ENCODE peak calls at places on chromosome 4, in five cellular contexts. One of them, this sample, is unnamed. For H3K4me1 and H3K9me3, the result is how much of the 10 kb centered on the place peaks cover.

GRCh38 chr4:2364654-2365053 is 53.8 kb downstream of the ZFYVE28 start:
- DNase-seq in colonic mucosa: peak
- DNase-seq in Caco-2: no peak
- DNase-seq in spleen: peak
- DNase-seq in left lung: no peak
- DNase-seq in this sample: peak

GRCh38 chr4:121216438-121216837 is 52.3 kb upstream of the TNIP3 start:
- DNase-seq in spleen: no peak
- DNase-seq in left lung: no peak
- DNase-seq in colonic mucosa: no peak
- DNase-seq in Caco-2: no peak
- DNase-seq in this sample: no peak

GRCh38 chr4:4803904-4804296 is 55.6 kb upstream of the MSX1 start:
- DNase-seq in spleen: no peak
- DNase-seq in left lung: no peak
- DNase-seq in colonic mucosa: no peak
- DNase-seq in Caco-2: no peak
- DNase-seq in this sample: no peak

GRCh38 chr4:81454498-81454897 is 17.2 kb downstream of the RASGEF1B start:
- DNase-seq in left lung: no peak
- DNase-seq in colonic mucosa: peak
- DNase-seq in spleen: no peak
- DNase-seq in Caco-2: no peak
- DNase-seq in this sample: no peak

GRCh38 chr4:153143527-153144348 is 60.5 kb upstream of the TRIM2 start:
- DNase-seq in spleen: no peak
- DNase-seq in left lung: no peak
- DNase-seq in colonic mucosa: peak
- DNase-seq in Caco-2: peak
- DNase-seq in this sample: peak

GRCh38 chr4:80197601-80198444 is 520 bp downstream of the PRDM8 start:
- DNase-seq in colonic mucosa: no peak
- DNase-seq in left lung: no peak
- DNase-seq in spleen: peak
- DNase-seq in Caco-2: no peak
- DNase-seq in this sample: no peak

GRCh38 chr4:76984788-76985211 is 35.2 kb downstream of the SEPTIN11 start:
- DNase-seq in Caco-2: peak
- DNase-seq in left lung: peak
- DNase-seq in colonic mucosa: no peak
- DNase-seq in spleen: no peak
- DNase-seq in this sample: no peak

GRCh38 chr4:67746797-67747495 is 7.2 kb downstream of the GNRHR start:
- DNase-seq in left lung: no peak
- DNase-seq in Caco-2: peak
- DNase-seq in spleen: no peak
- DNase-seq in colonic mucosa: no peak
- DNase-seq in this sample: no peak

GRCh38 chr4:153452661-153453378 is 13.3 kb upstream of the TMEM131L start:
- DNase-seq in Caco-2: no peak
- DNase-seq in left lung: no peak
- DNase-seq in spleen: no peak
- DNase-seq in colonic mucosa: no peak
- DNase-seq in this sample: no peak

DNA sequence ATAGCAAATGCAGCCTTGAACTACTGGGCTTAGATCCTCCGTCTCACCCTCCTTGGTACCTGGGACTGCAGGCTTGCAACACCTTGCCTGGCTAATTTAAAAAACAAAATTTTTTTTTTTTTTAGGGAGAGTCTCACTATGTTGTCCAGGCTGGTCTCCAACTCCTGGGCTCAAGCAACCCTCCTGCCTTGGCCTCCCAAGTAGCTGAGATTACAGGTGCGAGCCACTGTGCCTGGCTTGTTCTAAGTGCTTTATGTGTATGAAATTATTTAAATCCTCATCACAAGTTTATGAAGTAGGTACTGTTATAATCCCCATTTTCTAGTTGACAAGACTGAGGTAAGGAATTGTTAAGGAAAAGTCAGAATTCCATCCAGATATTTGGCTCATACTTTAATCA is 43.0 kb downstream of the CLCN3 start:
- DNase-seq in left lung: no peak
- DNase-seq in colonic mucosa: no peak
- DNase-seq in spleen: no peak
- DNase-seq in Caco-2: no peak
- DNase-seq in this sample: no peak
- H3K4me1 ChIP-seq in left lung: under half
- H3K4me1 ChIP-seq in colonic mucosa: under half
- H3K4me1 ChIP-seq in spleen: half or more
- H3K4me1 ChIP-seq in Caco-2: under half
- H3K4me1 ChIP-seq in this sample: under half

GRCh38 chr4:271492-272103 is 33.7 kb downstream of the ZNF732 start:
- DNase-seq in colonic mucosa: no peak
- DNase-seq in left lung: no peak
- DNase-seq in Caco-2: no peak
- DNase-seq in spleen: no peak
- DNase-seq in this sample: no peak

DNA sequence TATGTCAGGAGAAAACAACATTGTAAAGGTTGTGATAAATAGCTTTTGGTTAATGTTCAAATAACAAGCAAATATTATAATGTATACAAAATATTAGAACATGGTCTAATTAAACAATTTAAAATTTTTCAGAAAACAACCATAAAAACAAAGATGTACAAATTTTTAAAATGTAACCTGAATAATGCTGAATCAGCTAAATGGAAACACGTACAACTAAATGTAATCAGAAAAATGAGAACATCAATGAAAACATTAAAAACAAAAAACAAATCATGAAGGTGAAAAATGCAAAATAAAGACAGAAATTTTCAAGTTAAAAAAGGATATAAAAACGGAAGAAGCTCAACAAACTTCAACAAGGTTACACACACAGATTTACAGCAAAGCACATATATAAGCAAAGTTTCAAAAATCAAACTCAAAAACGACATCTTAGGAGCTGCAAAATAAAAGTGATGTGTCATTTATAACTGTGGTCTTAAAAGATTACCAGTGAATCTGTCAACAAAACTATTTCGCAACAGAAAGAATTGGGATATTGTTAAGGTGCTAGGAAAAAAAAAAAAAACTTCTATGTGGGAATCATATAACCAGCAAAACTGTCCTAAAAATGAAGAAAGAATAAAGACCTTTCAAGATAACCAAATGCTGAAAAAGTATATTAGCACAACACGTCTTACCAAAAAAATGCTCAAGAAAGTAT is 31.8 kb downstream of the ZNF732 start:
- DNase-seq in Caco-2: no peak
- DNase-seq in spleen: no peak
- DNase-seq in left lung: no peak
- DNase-seq in colonic mucosa: no peak
- DNase-seq in this sample: no peak
- H3K9me3 ChIP-seq in Caco-2: under half
- H3K9me3 ChIP-seq in spleen: half or more
- H3K9me3 ChIP-seq in left lung: under half
- H3K9me3 ChIP-seq in colonic mucosa: under half
- H3K9me3 ChIP-seq in this sample: half or more

GRCh38 chr4:119039779-119040178 is 95.9 kb upstream of the MYOZ2 start:
- DNase-seq in left lung: no peak
- DNase-seq in Caco-2: no peak
- DNase-seq in colonic mucosa: no peak
- DNase-seq in spleen: no peak
- DNase-seq in this sample: no peak

GRCh38 chr4:119040711-119041185 is 94.9 kb upstream of the MYOZ2 start:
- DNase-seq in spleen: no peak
- DNase-seq in Caco-2: no peak
- DNase-seq in left lung: no peak
- DNase-seq in colonic mucosa: no peak
- DNase-seq in this sample: no peak

GRCh38 chr4:119040261-119040660 is 95.4 kb upstream of the MYOZ2 start:
- DNase-seq in left lung: no peak
- DNase-seq in Caco-2: no peak
- DNase-seq in colonic mucosa: no peak
- DNase-seq in spleen: no peak
- DNase-seq in this sample: no peak

GRCh38 chr4:119044919-119045318 is 90.7 kb upstream of the MYOZ2 start:
- DNase-seq in Caco-2: no peak
- DNase-seq in left lung: no peak
- DNase-seq in colonic mucosa: no peak
- DNase-seq in spleen: no peak
- DNase-seq in this sample: no peak

GRCh38 chr4:119041951-119042560 is 93.6 kb upstream of the MYOZ2 start:
- DNase-seq in spleen: no peak
- DNase-seq in colonic mucosa: peak
- DNase-seq in left lung: no peak
- DNase-seq in Caco-2: peak
- DNase-seq in this sample: no peak
- H3K4me3 ChIP-seq in spleen: no peak
- H3K4me3 ChIP-seq in colonic mucosa: no peak
- H3K4me3 ChIP-seq in left lung: no peak
- H3K4me3 ChIP-seq in Caco-2: no peak
- H3K4me3 ChIP-seq in this sample: no peak

DNA sequence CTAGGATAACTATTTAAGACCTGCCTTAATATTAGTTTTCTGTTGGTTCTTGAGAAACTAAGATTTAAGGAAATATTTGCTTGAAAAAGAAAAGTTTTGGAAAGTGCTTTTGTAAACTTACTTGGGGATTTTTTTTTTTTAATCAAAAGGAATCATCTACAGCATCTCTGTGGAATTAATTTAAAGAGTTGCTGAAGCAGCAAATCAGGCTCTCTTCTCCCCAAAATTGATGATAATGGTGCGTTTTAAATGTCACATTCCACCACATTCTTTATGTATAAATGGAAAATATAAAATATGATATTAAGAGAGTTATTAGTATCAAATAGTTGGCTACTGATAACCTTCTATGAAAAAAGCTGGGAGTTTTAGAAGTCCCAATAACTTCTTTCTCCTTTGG is 4.2 kb downstream of the KLF3 start:
- DNase-seq in Caco-2: no peak
- DNase-seq in spleen: no peak
- DNase-seq in colonic mucosa: no peak
- DNase-seq in left lung: no peak
- DNase-seq in this sample: no peak
- H3K4me1 ChIP-seq in Caco-2: under half
- H3K4me1 ChIP-seq in spleen: half or more
- H3K4me1 ChIP-seq in colonic mucosa: under half
- H3K4me1 ChIP-seq in left lung: half or more
- H3K4me1 ChIP-seq in this sample: half or more